ENCODE peak calls at places on chromosomes 16 and 17, in eight cellular contexts. One of them, this sample, is unnamed.

GRCh38 chr17:50564916-50565315 is 4.4 kb downstream of the CACNA1G start:
- DNase-seq in PC-3: no peak
- DNase-seq in activated T-helper 1 cell treated with anti-CD3 and anti-CD28 coated beads, Interleukin-2, amount 50 U/mL, for 16 hours: no peak
- DNase-seq in neural crest cell: no peak
- DNase-seq in stimulated activated CD4-positive, alpha-beta T cell treated with anti-CD3 and anti-CD28 coated beads, TNF-alpha, amount 100 ng/mL, for 24 hours: no peak
- DNase-seq in WTC11: no peak
- DNase-seq in RWPE1: no peak
- DNase-seq in effector CD4-positive, alpha-beta T cell: no peak
- DNase-seq in this sample: no peak

GRCh38 chr17:31653710-31654109 is 205.3 kb downstream of the COPRS start:
- DNase-seq in PC-3: no peak
- DNase-seq in activated T-helper 1 cell treated with anti-CD3 and anti-CD28 coated beads, Interleukin-2, amount 50 U/mL, for 16 hours: no peak
- DNase-seq in neural crest cell: no peak
- DNase-seq in stimulated activated CD4-positive, alpha-beta T cell treated with anti-CD3 and anti-CD28 coated beads, TNF-alpha, amount 100 ng/mL, for 24 hours: no peak
- DNase-seq in WTC11: no peak
- DNase-seq in RWPE1: no peak
- DNase-seq in effector CD4-positive, alpha-beta T cell: no peak
- DNase-seq in this sample: no peak

GRCh38 chr17:50198026-50198669 is 3.3 kb downstream of the COL1A1 start:
- DNase-seq in PC-3: peak; percentile 91
- DNase-seq in activated T-helper 1 cell treated with anti-CD3 and anti-CD28 coated beads, Interleukin-2, amount 50 U/mL, for 16 hours: peak; percentile 23
- DNase-seq in neural crest cell: peak; percentile 56
- DNase-seq in stimulated activated CD4-positive, alpha-beta T cell treated with anti-CD3 and anti-CD28 coated beads, TNF-alpha, amount 100 ng/mL, for 24 hours: no peak
- DNase-seq in WTC11: peak; percentile 64
- DNase-seq in RWPE1: peak; percentile 58
- DNase-seq in effector CD4-positive, alpha-beta T cell: peak; percentile 47
- DNase-seq in this sample: peak; percentile 53

GRCh38 chr16:85329059-85329812 is 217.0 kb upstream of the CIBAR2 start:
- DNase-seq in PC-3: no peak
- DNase-seq in activated T-helper 1 cell treated with anti-CD3 and anti-CD28 coated beads, Interleukin-2, amount 50 U/mL, for 16 hours: no peak
- DNase-seq in neural crest cell: peak; percentile 29
- DNase-seq in stimulated activated CD4-positive, alpha-beta T cell treated with anti-CD3 and anti-CD28 coated beads, TNF-alpha, amount 100 ng/mL, for 24 hours: no peak
- DNase-seq in WTC11: peak; percentile 64
- DNase-seq in RWPE1: peak; percentile 23
- DNase-seq in effector CD4-positive, alpha-beta T cell: no peak
- DNase-seq in this sample: no peak

GRCh38 chr17:33028778-33029177 is 37.1 kb downstream of the SPACA3 start:
- DNase-seq in PC-3: peak; percentile 6
- DNase-seq in activated T-helper 1 cell treated with anti-CD3 and anti-CD28 coated beads, Interleukin-2, amount 50 U/mL, for 16 hours: no peak
- DNase-seq in neural crest cell: no peak
- DNase-seq in stimulated activated CD4-positive, alpha-beta T cell treated with anti-CD3 and anti-CD28 coated beads, TNF-alpha, amount 100 ng/mL, for 24 hours: no peak
- DNase-seq in WTC11: no peak
- DNase-seq in RWPE1: no peak
- DNase-seq in effector CD4-positive, alpha-beta T cell: no peak
- DNase-seq in this sample: no peak

GRCh38 chr17:81392909-81393654 is 2.2 kb upstream of the BAHCC1 start:
- DNase-seq in PC-3: peak; percentile 26
- DNase-seq in activated T-helper 1 cell treated with anti-CD3 and anti-CD28 coated beads, Interleukin-2, amount 50 U/mL, for 16 hours: no peak
- DNase-seq in neural crest cell: no peak
- DNase-seq in stimulated activated CD4-positive, alpha-beta T cell treated with anti-CD3 and anti-CD28 coated beads, TNF-alpha, amount 100 ng/mL, for 24 hours: no peak
- DNase-seq in WTC11: peak; percentile 49
- DNase-seq in RWPE1: no peak
- DNase-seq in effector CD4-positive, alpha-beta T cell: no peak
- DNase-seq in this sample: no peak

GRCh38 chr16:24995469-24995868 is 19.7 kb downstream of the ARHGAP17 start:
- DNase-seq in PC-3: no peak
- DNase-seq in activated T-helper 1 cell treated with anti-CD3 and anti-CD28 coated beads, Interleukin-2, amount 50 U/mL, for 16 hours: no peak
- DNase-seq in neural crest cell: no peak
- DNase-seq in stimulated activated CD4-positive, alpha-beta T cell treated with anti-CD3 and anti-CD28 coated beads, TNF-alpha, amount 100 ng/mL, for 24 hours: no peak
- DNase-seq in WTC11: peak; percentile 39
- DNase-seq in RWPE1: no peak
- DNase-seq in effector CD4-positive, alpha-beta T cell: no peak
- DNase-seq in this sample: no peak

GRCh38 chr17:48795444-48796162 is 21.4 kb downstream of the TTLL6 start:
- DNase-seq in PC-3: peak; percentile 73
- DNase-seq in activated T-helper 1 cell treated with anti-CD3 and anti-CD28 coated beads, Interleukin-2, amount 50 U/mL, for 16 hours: no peak
- DNase-seq in neural crest cell: no peak
- DNase-seq in stimulated activated CD4-positive, alpha-beta T cell treated with anti-CD3 and anti-CD28 coated beads, TNF-alpha, amount 100 ng/mL, for 24 hours: no peak
- DNase-seq in WTC11: no peak
- DNase-seq in RWPE1: no peak
- DNase-seq in effector CD4-positive, alpha-beta T cell: no peak
- DNase-seq in this sample: no peak

GRCh38 chr16:642189-643049 is 791 bp downstream of the MCRIP2 start:
- DNase-seq in PC-3: peak; percentile 26
- DNase-seq in activated T-helper 1 cell treated with anti-CD3 and anti-CD28 coated beads, Interleukin-2, amount 50 U/mL, for 16 hours: no peak
- DNase-seq in neural crest cell: no peak
- DNase-seq in stimulated activated CD4-positive, alpha-beta T cell treated with anti-CD3 and anti-CD28 coated beads, TNF-alpha, amount 100 ng/mL, for 24 hours: no peak
- DNase-seq in WTC11: peak; percentile 59
- DNase-seq in RWPE1: no peak
- DNase-seq in effector CD4-positive, alpha-beta T cell: no peak
- DNase-seq in this sample: peak; percentile 91

GRCh38 chr17:49229805-49230600 is 584 bp downstream of the PHOSPHO1 start:
- DNase-seq in PC-3: no peak
- DNase-seq in activated T-helper 1 cell treated with anti-CD3 and anti-CD28 coated beads, Interleukin-2, amount 50 U/mL, for 16 hours: no peak
- DNase-seq in neural crest cell: no peak
- DNase-seq in stimulated activated CD4-positive, alpha-beta T cell treated with anti-CD3 and anti-CD28 coated beads, TNF-alpha, amount 100 ng/mL, for 24 hours: no peak
- DNase-seq in WTC11: no peak
- DNase-seq in RWPE1: no peak
- DNase-seq in effector CD4-positive, alpha-beta T cell: no peak
- DNase-seq in this sample: peak; percentile 82

GRCh38 chr16:4090476-4090875 is 25.8 kb downstream of the ADCY9 start:
- DNase-seq in PC-3: no peak
- DNase-seq in activated T-helper 1 cell treated with anti-CD3 and anti-CD28 coated beads, Interleukin-2, amount 50 U/mL, for 16 hours: no peak
- DNase-seq in neural crest cell: no peak
- DNase-seq in stimulated activated CD4-positive, alpha-beta T cell treated with anti-CD3 and anti-CD28 coated beads, TNF-alpha, amount 100 ng/mL, for 24 hours: no peak
- DNase-seq in WTC11: no peak
- DNase-seq in RWPE1: no peak
- DNase-seq in effector CD4-positive, alpha-beta T cell: no peak
- DNase-seq in this sample: peak; percentile 56

GRCh38 chr16:67026570-67026969 is 2.4 kb upstream of the CBFB start:
- DNase-seq in PC-3: no peak
- DNase-seq in activated T-helper 1 cell treated with anti-CD3 and anti-CD28 coated beads, Interleukin-2, amount 50 U/mL, for 16 hours: no peak
- DNase-seq in neural crest cell: no peak
- DNase-seq in stimulated activated CD4-positive, alpha-beta T cell treated with anti-CD3 and anti-CD28 coated beads, TNF-alpha, amount 100 ng/mL, for 24 hours: no peak
- DNase-seq in WTC11: no peak
- DNase-seq in RWPE1: no peak
- DNase-seq in effector CD4-positive, alpha-beta T cell: no peak
- DNase-seq in this sample: no peak

GRCh38 chr16:85360323-85361277 is 248.3 kb upstream of the CIBAR2 start:
- DNase-seq in PC-3: no peak
- DNase-seq in activated T-helper 1 cell treated with anti-CD3 and anti-CD28 coated beads, Interleukin-2, amount 50 U/mL, for 16 hours: no peak
- DNase-seq in neural crest cell: no peak
- DNase-seq in stimulated activated CD4-positive, alpha-beta T cell treated with anti-CD3 and anti-CD28 coated beads, TNF-alpha, amount 100 ng/mL, for 24 hours: no peak
- DNase-seq in WTC11: no peak
- DNase-seq in RWPE1: peak; percentile 84
- DNase-seq in effector CD4-positive, alpha-beta T cell: no peak
- DNase-seq in this sample: no peak

GRCh38 chr17:59074494-59074893 is 32.2 kb downstream of the TRIM37 start:
- DNase-seq in PC-3: no peak
- DNase-seq in activated T-helper 1 cell treated with anti-CD3 and anti-CD28 coated beads, Interleukin-2, amount 50 U/mL, for 16 hours: no peak
- DNase-seq in neural crest cell: no peak
- DNase-seq in stimulated activated CD4-positive, alpha-beta T cell treated with anti-CD3 and anti-CD28 coated beads, TNF-alpha, amount 100 ng/mL, for 24 hours: no peak
- DNase-seq in WTC11: no peak
- DNase-seq in RWPE1: no peak
- DNase-seq in effector CD4-positive, alpha-beta T cell: no peak
- DNase-seq in this sample: no peak

GRCh38 chr16:9824191-9824590 is 358.0 kb downstream of the GRIN2A start:
- DNase-seq in PC-3: no peak
- DNase-seq in activated T-helper 1 cell treated with anti-CD3 and anti-CD28 coated beads, Interleukin-2, amount 50 U/mL, for 16 hours: no peak
- DNase-seq in neural crest cell: no peak
- DNase-seq in stimulated activated CD4-positive, alpha-beta T cell treated with anti-CD3 and anti-CD28 coated beads, TNF-alpha, amount 100 ng/mL, for 24 hours: no peak
- DNase-seq in WTC11: no peak
- DNase-seq in RWPE1: no peak
- DNase-seq in effector CD4-positive, alpha-beta T cell: no peak
- DNase-seq in this sample: no peak

GRCh38 chr16:74926832-74927231 is 58.1 kb downstream of the WDR59 start:
- DNase-seq in PC-3: no peak
- DNase-seq in activated T-helper 1 cell treated with anti-CD3 and anti-CD28 coated beads, Interleukin-2, amount 50 U/mL, for 16 hours: no peak
- DNase-seq in neural crest cell: no peak
- DNase-seq in stimulated activated CD4-positive, alpha-beta T cell treated with anti-CD3 and anti-CD28 coated beads, TNF-alpha, amount 100 ng/mL, for 24 hours: no peak
- DNase-seq in WTC11: no peak
- DNase-seq in RWPE1: no peak
- DNase-seq in effector CD4-positive, alpha-beta T cell: no peak
- DNase-seq in this sample: no peak

GRCh38 chr17:3043737-3044365 is 19.6 kb downstream of the OR1D5 start:
- DNase-seq in PC-3: no peak
- DNase-seq in activated T-helper 1 cell treated with anti-CD3 and anti-CD28 coated beads, Interleukin-2, amount 50 U/mL, for 16 hours: no peak
- DNase-seq in neural crest cell: no peak
- DNase-seq in stimulated activated CD4-positive, alpha-beta T cell treated with anti-CD3 and anti-CD28 coated beads, TNF-alpha, amount 100 ng/mL, for 24 hours: no peak
- DNase-seq in WTC11: peak; percentile 61
- DNase-seq in RWPE1: no peak
- DNase-seq in effector CD4-positive, alpha-beta T cell: no peak
- DNase-seq in this sample: peak; percentile 61

GRCh38 chr17:879546-879945 is 97.4 kb downstream of the MRM3 start:
- DNase-seq in PC-3: peak; percentile 84
- DNase-seq in activated T-helper 1 cell treated with anti-CD3 and anti-CD28 coated beads, Interleukin-2, amount 50 U/mL, for 16 hours: peak; percentile 39
- DNase-seq in neural crest cell: peak; percentile 32
- DNase-seq in stimulated activated CD4-positive, alpha-beta T cell treated with anti-CD3 and anti-CD28 coated beads, TNF-alpha, amount 100 ng/mL, for 24 hours: peak; percentile 24
- DNase-seq in WTC11: peak; percentile 94
- DNase-seq in RWPE1: peak; percentile 88
- DNase-seq in effector CD4-positive, alpha-beta T cell: peak; percentile 59
- DNase-seq in this sample: peak; percentile 84

GRCh38 chr16:23534868-23535860 is 22.0 kb downstream of the EARS2 start:
- DNase-seq in PC-3: no peak
- DNase-seq in activated T-helper 1 cell treated with anti-CD3 and anti-CD28 coated beads, Interleukin-2, amount 50 U/mL, for 16 hours: no peak
- DNase-seq in neural crest cell: no peak
- DNase-seq in stimulated activated CD4-positive, alpha-beta T cell treated with anti-CD3 and anti-CD28 coated beads, TNF-alpha, amount 100 ng/mL, for 24 hours: no peak
- DNase-seq in WTC11: no peak
- DNase-seq in RWPE1: no peak
- DNase-seq in effector CD4-positive, alpha-beta T cell: no peak
- DNase-seq in this sample: no peak

GRCh38 chr17:82400830-82401229 is 17.3 kb upstream of the HEXD start:
- DNase-seq in PC-3: no peak
- DNase-seq in activated T-helper 1 cell treated with anti-CD3 and anti-CD28 coated beads, Interleukin-2, amount 50 U/mL, for 16 hours: peak; percentile 13
- DNase-seq in neural crest cell: no peak
- DNase-seq in stimulated activated CD4-positive, alpha-beta T cell treated with anti-CD3 and anti-CD28 coated beads, TNF-alpha, amount 100 ng/mL, for 24 hours: no peak
- DNase-seq in WTC11: no peak
- DNase-seq in RWPE1: no peak
- DNase-seq in effector CD4-positive, alpha-beta T cell: peak; percentile 18
- DNase-seq in this sample: peak; percentile 94

GRCh38 chr16:55471448-55472097 is 7.4 kb upstream of the MMP2 start:
- DNase-seq in PC-3: peak; percentile 73
- DNase-seq in activated T-helper 1 cell treated with anti-CD3 and anti-CD28 coated beads, Interleukin-2, amount 50 U/mL, for 16 hours: no peak
- DNase-seq in neural crest cell: no peak
- DNase-seq in stimulated activated CD4-positive, alpha-beta T cell treated with anti-CD3 and anti-CD28 coated beads, TNF-alpha, amount 100 ng/mL, for 24 hours: no peak
- DNase-seq in WTC11: no peak
- DNase-seq in RWPE1: peak; percentile 52
- DNase-seq in effector CD4-positive, alpha-beta T cell: no peak
- DNase-seq in this sample: no peak

GRCh38 chr17:77527836-77528505 is 387.2 kb downstream of the SEC14L1 start:
- DNase-seq in PC-3: no peak
- DNase-seq in activated T-helper 1 cell treated with anti-CD3 and anti-CD28 coated beads, Interleukin-2, amount 50 U/mL, for 16 hours: no peak
- DNase-seq in neural crest cell: no peak
- DNase-seq in stimulated activated CD4-positive, alpha-beta T cell treated with anti-CD3 and anti-CD28 coated beads, TNF-alpha, amount 100 ng/mL, for 24 hours: no peak
- DNase-seq in WTC11: no peak
- DNase-seq in RWPE1: no peak
- DNase-seq in effector CD4-positive, alpha-beta T cell: no peak
- DNase-seq in this sample: no peak

GRCh38 chr17:67487506-67487905 is 110.4 kb downstream of the PITPNC1 start:
- DNase-seq in PC-3: no peak
- DNase-seq in activated T-helper 1 cell treated with anti-CD3 and anti-CD28 coated beads, Interleukin-2, amount 50 U/mL, for 16 hours: no peak
- DNase-seq in neural crest cell: no peak
- DNase-seq in stimulated activated CD4-positive, alpha-beta T cell treated with anti-CD3 and anti-CD28 coated beads, TNF-alpha, amount 100 ng/mL, for 24 hours: no peak
- DNase-seq in WTC11: no peak
- DNase-seq in RWPE1: no peak
- DNase-seq in effector CD4-positive, alpha-beta T cell: no peak
- DNase-seq in this sample: no peak

GRCh38 chr17:17303010-17303846 is at the start of gene NT5M:
- DNase-seq in PC-3: peak; percentile 93
- DNase-seq in activated T-helper 1 cell treated with anti-CD3 and anti-CD28 coated beads, Interleukin-2, amount 50 U/mL, for 16 hours: peak; percentile 46
- DNase-seq in neural crest cell: peak; percentile 66
- DNase-seq in stimulated activated CD4-positive, alpha-beta T cell treated with anti-CD3 and anti-CD28 coated beads, TNF-alpha, amount 100 ng/mL, for 24 hours: peak; percentile 51
- DNase-seq in WTC11: peak; percentile 75
- DNase-seq in RWPE1: peak; percentile 78
- DNase-seq in effector CD4-positive, alpha-beta T cell: peak; percentile 61
- DNase-seq in this sample: peak; percentile 97

GRCh38 chr16:86874141-86874540 is 295.8 kb downstream of the FOXL1 start:
- DNase-seq in PC-3: peak; percentile 53
- DNase-seq in activated T-helper 1 cell treated with anti-CD3 and anti-CD28 coated beads, Interleukin-2, amount 50 U/mL, for 16 hours: no peak
- DNase-seq in neural crest cell: peak; percentile 48
- DNase-seq in stimulated activated CD4-positive, alpha-beta T cell treated with anti-CD3 and anti-CD28 coated beads, TNF-alpha, amount 100 ng/mL, for 24 hours: peak; percentile 5
- DNase-seq in WTC11: peak; percentile 80
- DNase-seq in RWPE1: peak; percentile 18
- DNase-seq in effector CD4-positive, alpha-beta T cell: no peak
- DNase-seq in this sample: no peak

GRCh38 chr17:10117581-10118001 is 80.8 kb downstream of the GAS7 start:
- DNase-seq in PC-3: no peak
- DNase-seq in activated T-helper 1 cell treated with anti-CD3 and anti-CD28 coated beads, Interleukin-2, amount 50 U/mL, for 16 hours: no peak
- DNase-seq in neural crest cell: no peak
- DNase-seq in stimulated activated CD4-positive, alpha-beta T cell treated with anti-CD3 and anti-CD28 coated beads, TNF-alpha, amount 100 ng/mL, for 24 hours: no peak
- DNase-seq in WTC11: no peak
- DNase-seq in RWPE1: no peak
- DNase-seq in effector CD4-positive, alpha-beta T cell: no peak
- DNase-seq in this sample: no peak

GRCh38 chr17:4833178-4833940 is at the start of gene MINK1:
- DNase-seq in PC-3: peak; percentile 95
- DNase-seq in activated T-helper 1 cell treated with anti-CD3 and anti-CD28 coated beads, Interleukin-2, amount 50 U/mL, for 16 hours: peak; percentile 88
- DNase-seq in neural crest cell: peak; percentile 75
- DNase-seq in stimulated activated CD4-positive, alpha-beta T cell treated with anti-CD3 and anti-CD28 coated beads, TNF-alpha, amount 100 ng/mL, for 24 hours: peak; percentile 82
- DNase-seq in WTC11: peak; percentile 79
- DNase-seq in RWPE1: peak; percentile 99
- DNase-seq in effector CD4-positive, alpha-beta T cell: peak; percentile 84
- DNase-seq in this sample: peak; percentile 97

GRCh38 chr17:73182616-73183310 is 10.1 kb upstream of the COG1 start:
- DNase-seq in PC-3: no peak
- DNase-seq in activated T-helper 1 cell treated with anti-CD3 and anti-CD28 coated beads, Interleukin-2, amount 50 U/mL, for 16 hours: no peak
- DNase-seq in neural crest cell: no peak
- DNase-seq in stimulated activated CD4-positive, alpha-beta T cell treated with anti-CD3 and anti-CD28 coated beads, TNF-alpha, amount 100 ng/mL, for 24 hours: no peak
- DNase-seq in WTC11: no peak
- DNase-seq in RWPE1: no peak
- DNase-seq in effector CD4-positive, alpha-beta T cell: no peak
- DNase-seq in this sample: no peak

GRCh38 chr16:5020551-5020950 is 13.2 kb downstream of the NAGPA start:
- DNase-seq in PC-3: no peak
- DNase-seq in activated T-helper 1 cell treated with anti-CD3 and anti-CD28 coated beads, Interleukin-2, amount 50 U/mL, for 16 hours: no peak
- DNase-seq in neural crest cell: no peak
- DNase-seq in stimulated activated CD4-positive, alpha-beta T cell treated with anti-CD3 and anti-CD28 coated beads, TNF-alpha, amount 100 ng/mL, for 24 hours: no peak
- DNase-seq in WTC11: no peak
- DNase-seq in RWPE1: no peak
- DNase-seq in effector CD4-positive, alpha-beta T cell: no peak
- DNase-seq in this sample: peak; percentile 60

GRCh38 chr16:17372383-17372782 is 98.4 kb downstream of the XYLT1 start:
- DNase-seq in PC-3: no peak
- DNase-seq in activated T-helper 1 cell treated with anti-CD3 and anti-CD28 coated beads, Interleukin-2, amount 50 U/mL, for 16 hours: no peak
- DNase-seq in neural crest cell: no peak
- DNase-seq in stimulated activated CD4-positive, alpha-beta T cell treated with anti-CD3 and anti-CD28 coated beads, TNF-alpha, amount 100 ng/mL, for 24 hours: no peak
- DNase-seq in WTC11: no peak
- DNase-seq in RWPE1: no peak
- DNase-seq in effector CD4-positive, alpha-beta T cell: no peak
- DNase-seq in this sample: no peak

GRCh38 chr17:40557531-40558299 is 7.6 kb downstream of the CCR7 start:
- DNase-seq in PC-3: no peak
- DNase-seq in activated T-helper 1 cell treated with anti-CD3 and anti-CD28 coated beads, Interleukin-2, amount 50 U/mL, for 16 hours: no peak
- DNase-seq in neural crest cell: no peak
- DNase-seq in stimulated activated CD4-positive, alpha-beta T cell treated with anti-CD3 and anti-CD28 coated beads, TNF-alpha, amount 100 ng/mL, for 24 hours: no peak
- DNase-seq in WTC11: peak; percentile 6
- DNase-seq in RWPE1: no peak
- DNase-seq in effector CD4-positive, alpha-beta T cell: no peak
- DNase-seq in this sample: no peak

GRCh38 chr16:49484454-49484853 is 110.8 kb downstream of the C16orf78 start:
- DNase-seq in PC-3: no peak
- DNase-seq in activated T-helper 1 cell treated with anti-CD3 and anti-CD28 coated beads, Interleukin-2, amount 50 U/mL, for 16 hours: no peak
- DNase-seq in neural crest cell: peak; percentile 49
- DNase-seq in stimulated activated CD4-positive, alpha-beta T cell treated with anti-CD3 and anti-CD28 coated beads, TNF-alpha, amount 100 ng/mL, for 24 hours: no peak
- DNase-seq in WTC11: peak; percentile 83
- DNase-seq in RWPE1: peak; percentile 64
- DNase-seq in effector CD4-positive, alpha-beta T cell: no peak
- DNase-seq in this sample: peak; percentile 84

GRCh38 chr17:71099003-71099710 is 929.8 kb downstream of the KCNJ2 start:
- DNase-seq in PC-3: no peak
- DNase-seq in activated T-helper 1 cell treated with anti-CD3 and anti-CD28 coated beads, Interleukin-2, amount 50 U/mL, for 16 hours: no peak
- DNase-seq in neural crest cell: no peak
- DNase-seq in stimulated activated CD4-positive, alpha-beta T cell treated with anti-CD3 and anti-CD28 coated beads, TNF-alpha, amount 100 ng/mL, for 24 hours: no peak
- DNase-seq in WTC11: no peak
- DNase-seq in RWPE1: no peak
- DNase-seq in effector CD4-positive, alpha-beta T cell: no peak
- DNase-seq in this sample: no peak

GRCh38 chr16:57305159-57305811 is 20.8 kb upstream of the PLLP start:
- DNase-seq in PC-3: no peak
- DNase-seq in activated T-helper 1 cell treated with anti-CD3 and anti-CD28 coated beads, Interleukin-2, amount 50 U/mL, for 16 hours: no peak
- DNase-seq in neural crest cell: no peak
- DNase-seq in stimulated activated CD4-positive, alpha-beta T cell treated with anti-CD3 and anti-CD28 coated beads, TNF-alpha, amount 100 ng/mL, for 24 hours: no peak
- DNase-seq in WTC11: no peak
- DNase-seq in RWPE1: no peak
- DNase-seq in effector CD4-positive, alpha-beta T cell: no peak
- DNase-seq in this sample: no peak

This sample was measured in left lung.